ENCODE peak calls at places on chromosomes 13 and 19, in eight cellular contexts. H, K, Y, Q, A, X, C and V are unnamed samples.

GRCh38 chr19:4707956-4708650 is 15.5 kb downstream of the DPP9 start:
- DNase-seq in H (no peak), K (peak), Y (no peak), Q (no peak), A (no peak), X (peak), C (no peak), V (no peak)

GRCh38 chr13:64075543-64076271 is 2660.1 kb upstream of the PCDH20 start:
- DNase-seq in H (no peak), K (no peak), Y (peak), Q (no peak), A (no peak), X (no peak), C (no peak), V (no peak)

GRCh38 chr19:18291590-18292459 is 10.4 kb upstream of the JUND start:
- DNase-seq in H (peak), K (peak), Y (peak), Q (no peak), A (no peak), X (peak), C (peak), V (no peak)

GRCh38 chr13:86933676-86934075 is 737.5 kb upstream of the SLITRK5 start:
- DNase-seq in H (peak), K (no peak), Y (no peak), Q (no peak), A (no peak), X (no peak), C (no peak), V (no peak)

GRCh38 chr13:75318138-75318833 is 163.7 kb downstream of the TBC1D4 start:
- DNase-seq in H (no peak), K (no peak), Y (no peak), Q (no peak), A (no peak), X (no peak), C (no peak), V (no peak)

GRCh38 chr19:17952041-17952976 is 14.6 kb upstream of the KCNN1 start:
- DNase-seq in H (peak), K (no peak), Y (no peak), Q (no peak), A (no peak), X (no peak), C (peak), V (no peak)

GRCh38 chr19:17248011-17248776 is 2.5 kb upstream of the NR2F6 start:
- DNase-seq in H (peak), K (no peak), Y (no peak), Q (no peak), A (no peak), X (no peak), C (no peak), V (no peak)

GRCh38 chr19:39160523-39160861 is 34.9 kb downstream of the PAK4 start:
- DNase-seq in H (no peak), K (peak), Y (no peak), Q (no peak), A (peak), X (peak), C (no peak), V (no peak)

GRCh38 chr19:19053508-19054314 is 10.1 kb upstream of the SLC25A42 start:
- DNase-seq in H (peak), K (peak), Y (no peak), Q (no peak), A (no peak), X (peak), C (peak), V (no peak)

GRCh38 chr13:105008606-105009005 is 1526.9 kb downstream of the EFNB2 start:
- DNase-seq in H (no peak), K (peak), Y (no peak), Q (peak), A (no peak), X (no peak), C (no peak), V (no peak)

GRCh38 chr19:55383789-55384575 is at the start of gene TMEM238:
- DNase-seq in H (peak), K (peak), Y (no peak), Q (no peak), A (no peak), X (peak), C (peak), V (no peak)
- TF ChIP-seq CTCF in H (no peak), K (no peak), Y (no peak), Q (peak), A (no peak), X (no peak), C (peak), V (no peak)

GRCh38 chr13:114019367-114019766 is 45.5 kb upstream of the C13orf46 start:
- DNase-seq in H (peak), K (no peak), Y (no peak), Q (no peak), A (no peak), X (no peak), C (no peak), V (no peak)
- TF ChIP-seq CTCF in H (peak), K (no peak), Y (no peak), Q (no peak), A (no peak), X (no peak), C (no peak), V (no peak)

GRCh38 chr13:46348976-46349375 is 38.1 kb downstream of the RUBCNL start:
- DNase-seq in H (no peak), K (no peak), Y (no peak), Q (no peak), A (no peak), X (no peak), C (no peak), V (no peak)
- TF ChIP-seq CTCF in H (no peak), K (no peak), Y (no peak), Q (no peak), A (no peak), X (no peak), C (no peak), V (no peak)

DNA sequence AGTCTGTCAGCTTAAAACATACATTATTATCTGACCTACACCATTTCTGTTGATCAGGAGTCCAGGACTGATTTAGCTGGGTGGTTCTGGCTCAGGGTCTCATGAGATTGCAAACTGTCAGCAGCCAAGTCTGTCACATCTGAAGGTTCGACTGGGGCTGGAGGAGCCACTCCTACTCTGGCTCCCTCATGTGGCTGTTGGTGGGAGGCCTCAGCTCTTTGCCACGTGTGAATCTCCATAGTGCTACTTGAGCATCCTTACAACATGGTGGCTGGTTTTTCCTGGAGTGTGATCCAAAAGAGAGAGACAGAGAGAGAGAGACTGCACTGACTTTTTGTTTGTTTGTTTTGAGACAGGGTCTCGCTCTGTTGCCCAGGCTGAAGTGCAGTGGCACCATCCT is 63.6 kb upstream of the NFIC start:
- DNase-seq in H (peak), K (no peak), Y (no peak), Q (no peak), A (no peak), X (no peak), C (no peak), V (no peak)
- TF ChIP-seq CTCF in H (peak), K (peak), Y (no peak), Q (no peak), A (peak), X (no peak), C (no peak), V (no peak)

GRCh38 chr19:46620267-46620666 is 4.6 kb downstream of the PTGIR start:
- DNase-seq in H (no peak), K (no peak), Y (no peak), Q (no peak), A (no peak), X (no peak), C (no peak), V (no peak)

GRCh38 chr19:46623915-46624502 is 880 bp downstream of the PTGIR start:
- DNase-seq in H (no peak), K (no peak), Y (peak), Q (no peak), A (no peak), X (no peak), C (no peak), V (no peak)

GRCh38 chr19:46620716-46621115 is 4.2 kb downstream of the PTGIR start:
- DNase-seq in H (no peak), K (no peak), Y (peak), Q (no peak), A (no peak), X (peak), C (no peak), V (no peak)

GRCh38 chr19:46622118-46622446 is 2.8 kb downstream of the PTGIR start:
- DNase-seq in H (no peak), K (no peak), Y (no peak), Q (no peak), A (no peak), X (no peak), C (no peak), V (no peak)

DNA sequence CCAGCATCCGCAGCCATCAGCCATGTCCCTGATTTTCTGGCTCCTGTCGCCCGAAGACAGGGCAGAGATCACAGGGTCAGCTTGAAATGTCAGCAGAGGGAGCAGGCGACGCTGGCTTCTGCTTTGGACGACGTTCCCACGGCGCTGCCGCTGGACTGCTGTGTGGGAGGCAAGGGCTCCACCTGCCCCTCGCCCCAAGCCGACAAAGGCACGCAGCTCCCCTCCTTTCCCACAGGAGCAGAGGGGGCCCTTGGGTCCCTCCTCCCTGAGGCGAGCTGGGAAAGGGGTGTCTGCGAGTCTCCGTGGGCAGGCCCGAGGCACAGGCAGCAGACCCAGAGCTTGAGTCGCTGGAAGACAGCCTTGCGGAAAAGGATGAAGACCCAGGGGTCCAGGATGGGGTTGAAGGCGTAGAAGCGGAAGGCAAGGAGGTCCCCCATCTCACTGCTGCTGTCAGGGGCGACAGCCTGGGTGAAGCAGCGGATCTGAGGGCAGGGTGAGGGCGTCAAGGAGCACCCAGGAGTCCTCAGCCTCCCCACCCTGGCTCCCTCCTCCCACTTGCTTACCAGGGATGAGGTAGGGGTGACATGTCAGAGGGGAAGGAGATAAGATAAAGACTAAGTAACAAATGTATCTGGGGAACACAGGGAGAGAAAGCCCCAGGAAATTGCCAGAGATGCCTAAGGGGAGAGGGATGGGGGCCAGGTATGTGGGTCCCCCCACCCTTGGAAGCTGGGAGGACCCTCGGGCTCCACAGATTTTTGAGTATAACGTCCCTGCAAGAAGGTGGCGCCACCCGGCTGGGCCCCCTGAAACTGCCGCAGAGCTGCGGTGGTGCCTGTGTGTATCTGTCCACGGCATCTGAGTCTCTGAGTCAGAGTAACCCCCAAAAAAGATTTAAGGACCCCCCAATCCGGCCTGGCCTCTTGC is 3.4 kb downstream of the PTGIR start:
- DNase-seq in H (peak), K (no peak), Y (peak), Q (no peak), A (no peak), X (no peak), C (no peak), V (no peak)
- TF ChIP-seq CTCF in H (peak), K (peak), Y (peak), Q (no peak), A (peak), X (no peak), C (peak), V (peak)

DNA sequence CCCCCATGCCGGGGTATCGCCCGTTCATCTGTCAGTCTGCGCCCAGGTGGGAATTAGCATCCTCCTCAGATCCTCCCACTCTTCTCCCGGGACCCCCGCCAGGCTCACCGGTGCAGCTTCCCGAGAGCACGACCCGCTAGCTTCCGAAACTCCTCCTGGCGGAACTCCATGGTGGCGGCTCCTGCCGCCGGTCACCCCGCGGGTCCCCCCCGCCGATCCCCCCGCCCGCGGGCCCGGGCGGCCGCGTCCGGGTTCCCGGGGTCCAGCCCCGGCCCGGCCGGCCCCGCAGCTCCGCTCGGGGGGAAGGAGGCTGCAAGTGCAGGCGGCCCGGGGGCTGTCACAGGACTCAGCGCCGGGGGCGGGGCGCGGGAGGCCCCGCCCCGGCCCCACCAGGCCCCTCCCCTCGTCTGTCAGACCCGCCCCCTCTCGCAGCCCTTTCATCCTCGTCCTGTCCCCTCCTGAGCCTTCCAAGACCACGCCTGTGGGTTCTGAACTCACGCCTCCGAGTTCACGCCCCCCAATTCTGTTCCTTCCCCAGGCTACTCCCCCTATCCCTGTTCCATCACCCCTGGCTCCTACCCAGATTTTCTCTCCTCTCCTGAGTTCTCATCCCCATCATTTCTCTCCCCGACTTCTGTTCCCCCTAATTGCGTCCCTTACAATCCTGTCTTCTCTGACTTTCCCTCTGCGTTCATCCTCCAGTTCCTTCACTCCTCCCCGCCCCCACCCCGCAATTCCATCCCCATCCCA is at the start of gene SLC17A7:
- DNase-seq in H (peak), K (no peak), Y (peak), Q (no peak), A (no peak), X (no peak), C (peak), V (no peak)
- TF ChIP-seq CTCF in H (no peak), K (no peak), Y (no peak), Q (no peak), A (no peak), X (no peak), C (no peak), V (no peak)

DNA sequence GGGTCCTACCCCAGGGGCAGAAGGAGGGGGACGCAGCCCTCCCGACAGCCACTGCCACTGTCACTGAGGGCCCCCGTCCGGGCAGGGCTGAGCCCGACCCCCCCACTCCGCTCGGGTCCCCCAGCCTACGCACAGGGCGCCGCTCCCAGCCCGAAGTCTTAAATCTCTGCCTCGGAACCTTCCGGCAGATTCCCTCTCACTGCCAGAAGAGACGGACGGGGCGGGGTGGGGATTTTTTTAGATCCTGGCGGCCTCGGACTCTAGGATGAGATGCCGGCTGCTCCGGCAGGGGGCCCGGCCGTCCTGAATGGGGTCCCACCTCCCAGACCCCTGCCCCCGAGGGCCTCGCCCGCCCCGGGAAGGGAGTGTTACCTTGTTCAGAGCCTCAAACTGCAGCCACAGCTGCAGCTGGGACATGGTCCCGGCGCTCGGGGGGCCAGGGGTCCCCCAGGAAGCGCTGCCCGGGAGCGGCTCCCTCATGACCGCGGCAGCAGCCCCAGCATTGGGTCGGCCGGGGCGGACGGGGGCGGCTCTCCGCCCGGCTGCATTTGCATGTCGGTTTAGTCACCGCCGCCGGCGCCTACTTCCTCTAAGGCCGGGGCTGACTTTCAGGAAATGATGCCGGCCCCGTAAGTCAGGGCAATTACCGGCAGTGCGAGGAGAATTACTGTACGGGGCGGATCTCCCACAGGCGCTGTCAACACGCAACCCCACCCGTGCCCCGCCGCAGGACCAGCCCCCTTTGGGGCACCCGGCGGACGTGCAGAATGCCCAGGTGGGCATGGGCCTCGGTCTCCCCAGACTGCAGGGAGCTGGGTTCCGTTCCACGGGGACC is 28.1 kb downstream of the GPX4 start:
- DNase-seq in H (peak), K (peak), Y (peak), Q (peak), A (peak), X (peak), C (peak), V (peak)
- TF ChIP-seq CTCF in H (no peak), K (peak), Y (peak), Q (no peak), A (peak), X (no peak), C (no peak), V (peak)

GRCh38 chr13:66071018-66071417 is 1159.1 kb downstream of the PCDH9 start:
- DNase-seq in H (no peak), K (no peak), Y (no peak), Q (no peak), A (no peak), X (no peak), C (no peak), V (no peak)
- TF ChIP-seq CTCF in H (no peak), K (no peak), Y (no peak), Q (no peak), A (no peak), X (no peak), C (no peak), V (no peak)

GRCh38 chr19:6018786-6019185 is 40.8 kb upstream of the RANBP3 start:
- DNase-seq in H (peak), K (no peak), Y (no peak), Q (no peak), A (no peak), X (no peak), C (no peak), V (no peak)
- TF ChIP-seq CTCF in H (peak), K (peak), Y (no peak), Q (peak), A (peak), X (peak), C (no peak), V (peak)